ENCODE peak calls at places on chromosomes 4 and X, in seven cellular contexts. Q is AG04449, R is MM.1S, I is fibroblast of lung, B is omental fat pad, A is astrocyte of the cerebellum, K is right lobe of liver. Z is an unnamed sample.
A peak's percentile ranks its signal among the peaks of the same experiment; 100 is the strongest.

GRCh38 chr4:89653012-89653411 is 183.9 kb downstream of the SNCA start:
- DNase-seq in Q (no peak), R (no peak), I (no peak), B (no peak), A (no peak), K (no peak), Z (no peak)

GRCh38 chr4:10015140-10015753 is 6.0 kb downstream of the SLC2A9 start:
- DNase-seq in Q (no peak), R (peak; percentile 64), I (peak; percentile 58), B (no peak), A (no peak), K (no peak), Z (no peak)

GRCh38 chr4:185004562-185005208 is 13.6 kb upstream of the HELT start:
- DNase-seq in Q (no peak), R (no peak), I (no peak), B (no peak), A (no peak), K (peak; percentile 62), Z (no peak)

GRCh38 chr4:21790437-21791029 is 158.0 kb downstream of the KCNIP4 start:
- DNase-seq in Q (no peak), R (peak; percentile 39), I (peak; percentile 77), B (no peak), A (peak; percentile 45), K (no peak), Z (no peak)

GRCh38 chr4:147590249-147590920 is 26.8 kb upstream of the TMEM184C start:
- DNase-seq in Q (no peak), R (peak; percentile 48), I (peak; percentile 87), B (peak; percentile 87), A (peak; percentile 70), K (no peak), Z (no peak)

GRCh38 chr4:148259841-148260240 is 182.4 kb downstream of the NR3C2 start:
- DNase-seq in Q (no peak), R (no peak), I (no peak), B (no peak), A (no peak), K (no peak), Z (no peak)

GRCh38 chr4:108834787-108835384 is 72.0 kb upstream of the ETNPPL start:
- DNase-seq in Q (no peak), R (peak; percentile 62), I (peak; percentile 72), B (no peak), A (peak; percentile 40), K (no peak), Z (no peak)

GRCh38 chr4:6728320-6729029 is 12.5 kb downstream of the BLOC1S4 start:
- DNase-seq in Q (no peak), R (no peak), I (no peak), B (no peak), A (no peak), K (peak; percentile 87), Z (no peak)

GRCh38 chrX:137565921-137566745 is at the start of gene ZIC3:
- DNase-seq in Q (no peak), R (no peak), I (peak; percentile 1), B (no peak), A (peak; percentile 57), K (peak; percentile 65), Z (no peak)

GRCh38 chr4:113248320-113248719 is 198.9 kb downstream of the ANK2 start:
- DNase-seq in Q (no peak), R (no peak), I (no peak), B (no peak), A (no peak), K (no peak), Z (no peak)

GRCh38 chr4:88195666-88196365 is 37.4 kb upstream of the ABCG2 start:
- DNase-seq in Q (no peak), R (peak; percentile 23), I (no peak), B (no peak), A (no peak), K (no peak), Z (no peak)

GRCh38 chr4:40329805-40330204 is 5.3 kb upstream of the CHRNA9 start:
- DNase-seq in Q (no peak), R (no peak), I (no peak), B (no peak), A (no peak), K (no peak), Z (no peak)

GRCh38 chrX:78595901-78596502 is 63.1 kb downstream of the RTL3 start:
- DNase-seq in Q (no peak), R (peak; percentile 16), I (peak; percentile 2), B (no peak), A (no peak), K (no peak), Z (no peak)

GRCh38 chr4:168636506-168637176 is 139.8 kb downstream of the PALLD start:
- DNase-seq in Q (no peak), R (no peak), I (peak; percentile 89), B (no peak), A (no peak), K (no peak), Z (no peak)

GRCh38 chr4:168129046-168129772 is 36.9 kb downstream of the ANXA10 start:
- DNase-seq in Q (no peak), R (no peak), I (no peak), B (no peak), A (no peak), K (no peak), Z (no peak)

GRCh38 chrX:38614485-38614884 is 53.1 kb downstream of the TSPAN7 start:
- DNase-seq in Q (no peak), R (peak; percentile 9), I (no peak), B (no peak), A (no peak), K (no peak), Z (no peak)

GRCh38 chr4:8029689-8030088 is 90.0 kb upstream of the AFAP1 start:
- DNase-seq in Q (no peak), R (no peak), I (no peak), B (no peak), A (no peak), K (no peak), Z (no peak)

GRCh38 chr4:52824270-52824602 is 37.9 kb upstream of the RASL11B start:
- DNase-seq in Q (no peak), R (no peak), I (no peak), B (no peak), A (no peak), K (no peak), Z (no peak)

GRCh38 chr4:52824603-52825310 is 37.4 kb upstream of the RASL11B start:
- DNase-seq in Q (no peak), R (no peak), I (peak; percentile 95), B (no peak), A (peak; percentile 23), K (no peak), Z (no peak)

GRCh38 chr4:52823478-52824092 is 38.5 kb upstream of the RASL11B start:
- DNase-seq in Q (no peak), R (no peak), I (peak; percentile 7), B (no peak), A (no peak), K (no peak), Z (no peak)

GRCh38 chr4:52822583-52823477 is 39.3 kb upstream of the RASL11B start:
- DNase-seq in Q (no peak), R (no peak), I (peak; percentile 98), B (no peak), A (peak; percentile 55), K (no peak), Z (no peak)

DNA sequence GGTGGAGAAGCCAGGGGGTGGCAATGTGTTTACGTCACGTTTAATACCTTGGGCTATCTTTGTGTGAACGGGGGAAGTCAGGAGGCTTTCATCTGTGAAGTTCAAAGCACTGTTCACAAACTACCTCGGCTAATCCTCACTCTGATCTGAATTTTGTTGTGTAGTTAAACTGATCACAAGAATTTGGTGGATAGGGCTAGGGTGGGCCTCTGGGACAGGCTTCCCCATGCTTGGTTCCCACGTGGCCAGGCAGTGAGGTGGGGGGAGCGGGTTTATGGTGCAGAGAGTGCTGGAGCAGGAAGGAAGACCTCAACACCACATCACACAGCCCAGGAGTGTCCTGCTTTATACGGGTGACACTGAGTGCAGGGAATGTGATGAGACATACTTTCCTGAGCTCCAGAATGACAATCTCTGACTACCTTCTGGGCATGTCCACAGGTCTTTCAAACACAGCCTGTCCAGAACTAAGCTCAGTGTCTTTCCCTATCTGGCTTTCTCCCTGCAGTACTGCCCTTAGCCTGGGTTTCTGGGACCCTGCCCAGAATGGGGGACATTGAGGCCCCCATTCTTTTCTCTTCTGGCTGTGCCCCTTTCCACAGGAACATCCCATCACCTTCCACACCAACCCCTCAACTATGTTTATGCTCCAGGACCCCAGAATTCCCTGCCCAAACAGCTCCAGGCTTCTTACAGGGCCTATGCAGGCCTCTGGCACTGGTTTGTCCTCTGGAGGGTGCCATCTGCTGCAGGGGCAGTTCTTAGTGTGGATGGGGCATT is 36.6 kb upstream of the RASL11B start:
- DNase-seq in Q (no peak), R (no peak), I (no peak), B (no peak), A (no peak), K (no peak), Z (no peak)
- TF ChIP-seq CTCF in Q (no peak), R (no peak), I (no peak), B (no peak), A (no peak), K (no peak), Z (no peak)

DNA sequence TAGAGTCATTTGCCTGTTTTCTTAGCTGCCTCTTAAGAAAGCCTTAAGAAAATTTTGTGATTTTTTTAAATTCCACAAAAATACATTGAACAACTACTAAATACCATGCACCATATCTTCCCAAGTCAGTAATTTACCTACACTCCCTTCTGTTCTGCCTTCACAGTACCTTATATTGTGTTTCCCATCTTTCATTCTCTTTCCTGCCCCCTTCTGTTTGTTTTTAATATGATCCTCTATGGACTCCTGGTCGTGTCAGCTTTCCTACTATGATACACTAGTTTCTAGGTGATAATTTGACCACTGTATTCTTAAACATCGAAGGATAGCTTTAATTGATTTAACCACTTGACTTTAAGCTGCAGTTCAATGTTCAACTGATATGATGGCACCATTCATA is 297.7 kb upstream of the HAND2 start:
- DNase-seq in Q (no peak), R (no peak), I (no peak), B (no peak), A (no peak), K (no peak), Z (no peak)
- TF ChIP-seq CTCF in Q (no peak), R (peak; percentile 18), I (no peak), B (no peak), A (no peak), K (no peak), Z (no peak)

DNA sequence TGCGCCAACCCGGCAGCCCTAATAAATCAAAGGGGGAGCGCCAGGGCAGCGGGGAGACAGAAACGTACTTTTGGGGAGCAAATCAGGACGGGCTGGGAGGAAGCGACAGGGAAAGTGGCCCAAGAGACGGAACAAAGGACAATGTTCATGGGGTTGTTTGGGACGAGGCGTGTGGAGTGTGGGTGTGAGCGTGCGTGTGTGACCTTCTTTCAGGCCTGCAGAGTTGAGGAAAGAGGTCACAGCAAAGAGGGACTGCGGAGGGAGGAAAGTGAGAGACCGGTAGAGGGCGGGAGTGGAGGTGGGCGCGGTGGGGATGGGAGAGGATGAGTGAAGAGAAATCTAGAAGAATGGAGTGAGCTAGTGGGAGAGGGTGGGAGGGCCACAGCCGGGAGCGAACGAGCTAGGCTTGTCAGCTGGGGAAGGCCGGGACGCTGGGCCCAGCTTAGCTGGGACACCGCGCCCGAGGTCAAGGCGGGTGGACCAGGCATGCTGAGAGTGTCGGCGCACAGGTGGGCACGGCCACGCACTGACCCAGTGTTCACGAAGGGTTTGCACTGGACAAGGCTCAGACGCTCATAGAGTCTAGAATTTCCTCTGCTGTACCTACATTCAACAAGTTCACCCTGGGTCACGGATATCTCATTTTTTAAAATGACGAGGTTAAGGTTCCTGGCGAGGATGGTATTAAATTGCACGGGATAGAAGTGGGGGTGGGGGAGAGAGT is 14.7 kb upstream of the PITX2 start:
- DNase-seq in Q (no peak), R (no peak), I (no peak), B (no peak), A (no peak), K (no peak), Z (no peak)
- TF ChIP-seq CTCF in Q (peak; percentile 59), R (no peak), I (no peak), B (no peak), A (no peak), K (no peak), Z (peak; percentile 24)

GRCh38 chr4:110184124-110184790 is 14.2 kb downstream of the ELOVL6 start:
- DNase-seq in Q (no peak), R (no peak), I (no peak), B (no peak), A (no peak), K (no peak), Z (no peak)
- TF ChIP-seq CTCF in Q (no peak), R (no peak), I (no peak), B (no peak), A (no peak), K (no peak), Z (no peak)

Z was measured in chondrocyte.